ENCODE peak calls at places on chromosomes 16 and 17, in ten cellular contexts. C, N, A, J, E, R, Z, I, F and K are unnamed samples.
A peak's percentile ranks its signal among the peaks of the same experiment; 100 is the strongest.

GRCh38 chr17:78899361-78900260 is 3.4 kb downstream of the CEP295NL start:
- DNase-seq in C (peak; percentile 91), R (no peak), F (no peak), A (no peak), J (peak; percentile 63), I (no peak), Z (no peak), E (no peak), N (peak; percentile 48), K (no peak)

GRCh38 chr17:15513058-15513858 is 45.8 kb upstream of the CDRT4 start:
- DNase-seq in Z (no peak), E (no peak), R (no peak), J (no peak), F (no peak), N (no peak), C (no peak), I (no peak), A (no peak), K (no peak)

GRCh38 chr17:73365934-73366623 is 54.3 kb upstream of the CDC42EP4 start:
- DNase-seq in J (no peak), Z (no peak), R (no peak), E (no peak), N (peak; percentile 38), I (no peak), C (no peak), F (no peak), A (no peak), K (no peak)

GRCh38 chr17:51118330-51119195 is 2.1 kb downstream of the SPAG9 start:
- DNase-seq in N (peak; percentile 94), F (no peak), A (no peak), Z (no peak), I (no peak), E (no peak), C (peak; percentile 53), R (no peak), J (no peak), K (no peak)

GRCh38 chr17:12575641-12576040 is 90.0 kb upstream of the MYOCD start:
- DNase-seq in N (no peak), E (no peak), R (no peak), I (no peak), J (no peak), Z (no peak), C (no peak), F (no peak), A (no peak), K (no peak)

GRCh38 chr17:18920911-18921441 is 31.0 kb upstream of the SLC5A10 start:
- DNase-seq in I (peak; percentile 31), E (no peak), Z (no peak), R (no peak), F (no peak), C (no peak), N (no peak), J (no peak), A (no peak), K (no peak)

GRCh38 chr16:49594706-49595534 is 221.3 kb downstream of the C16orf78 start:
- DNase-seq in R (no peak), E (peak; percentile 50), A (no peak), N (no peak), C (peak; percentile 25), I (no peak), Z (no peak), J (no peak), F (no peak), K (no peak)

GRCh38 chr16:25679468-25680010 is 12.2 kb upstream of the HS3ST4 start:
- DNase-seq in E (no peak), N (no peak), C (no peak), I (no peak), F (no peak), J (no peak), Z (no peak), A (no peak), R (no peak), K (no peak)

GRCh38 chr17:2485543-2485942 is 26.1 kb downstream of the METTL16 start:
- DNase-seq in F (no peak), E (no peak), N (no peak), C (no peak), Z (no peak), I (no peak), J (peak; percentile 80), A (no peak), R (no peak), K (no peak)

GRCh38 chr16:50879873-50880695 is 138.2 kb downstream of the CYLD start:
- DNase-seq in N (peak; percentile 23), R (no peak), I (no peak), F (peak; percentile 58), E (no peak), A (peak; percentile 18), C (no peak), J (no peak), Z (no peak), K (no peak)

GRCh38 chr17:15119928-15120327 is 145.2 kb downstream of the PMP22 start:
- DNase-seq in I (no peak), J (no peak), Z (no peak), F (no peak), N (no peak), R (no peak), C (no peak), A (no peak), E (no peak), K (no peak)

GRCh38 chr17:705011-705410 is 9.6 kb downstream of the VPS53 start:
- DNase-seq in C (no peak), Z (no peak), E (no peak), I (no peak), J (no peak), N (no peak), R (no peak), A (no peak), F (no peak), K (no peak)

GRCh38 chr17:45948498-45948880 is 50.6 kb upstream of the STH start:
- DNase-seq in N (no peak), C (no peak), R (no peak), J (no peak), Z (no peak), F (no peak), I (no peak), E (no peak), A (no peak), K (no peak)

GRCh38 chr17:15444805-15445204 is 22.6 kb downstream of the CDRT4 start:
- DNase-seq in A (peak; percentile 50), C (no peak), J (no peak), I (no peak), F (no peak), Z (no peak), R (no peak), E (no peak), N (no peak), K (no peak)

GRCh38 chr16:75271441-75272096 is 20.1 kb upstream of the BCAR1 start:
- DNase-seq in J (peak; percentile 15), F (no peak), E (no peak), A (no peak), Z (no peak), N (no peak), R (no peak), I (no peak), C (no peak), K (no peak)

GRCh38 chr16:84724619-84725307 is 25.0 kb downstream of the USP10 start:
- DNase-seq in I (no peak), A (no peak), R (no peak), E (no peak), C (no peak), Z (no peak), N (no peak), J (no peak), F (no peak), K (no peak)

GRCh38 chr17:72732893-72733618 is 359.4 kb downstream of the SLC39A11 start:
- DNase-seq in A (no peak), R (no peak), N (no peak), E (no peak), Z (no peak), J (no peak), F (no peak), I (no peak), C (no peak), K (no peak)

GRCh38 chr17:7083592-7083991 is 3.5 kb upstream of the CLEC10A start:
- DNase-seq in N (no peak), E (no peak), R (no peak), Z (no peak), A (no peak), I (no peak), C (peak; percentile 4), F (no peak), J (no peak), K (no peak)

GRCh38 chr16:12573730-12574383 is 229.8 kb downstream of the CPPED1 start:
- DNase-seq in J (no peak), F (peak; percentile 71), Z (peak; percentile 52), N (no peak), C (peak; percentile 61), E (no peak), R (no peak), A (peak; percentile 74), I (no peak), K (no peak)

GRCh38 chr16:74607310-74607966 is 524 bp upstream of the GLG1 start:
- DNase-seq in N (no peak), J (peak; percentile 51), I (no peak), A (no peak), C (no peak), R (no peak), E (no peak), F (no peak), Z (no peak), K (no peak)

GRCh38 chr16:68347605-68348004 is 36.8 kb downstream of the PRMT7 start:
- DNase-seq in J (no peak), E (no peak), C (no peak), A (no peak), F (no peak), R (no peak), I (no peak), N (no peak), Z (no peak), K (no peak)

GRCh38 chr17:74646231-74646630 is 22.7 kb upstream of the CD300E start:
- DNase-seq in J (no peak), R (no peak), F (no peak), N (no peak), Z (peak; percentile 54), A (no peak), I (no peak), C (no peak), E (no peak), K (no peak)
- TF ChIP-seq CTCF in J (peak; percentile 45), R (no peak), F (no peak), N (peak; percentile 19), Z (peak; percentile 75), A (no peak), I (peak; percentile 28), C (no peak), E (no peak), K (no peak)

GRCh38 chr16:88936008-88936912 is 40.7 kb downstream of the CBFA2T3 start:
- DNase-seq in E (no peak), J (peak; percentile 58), A (no peak), N (peak; percentile 52), F (no peak), C (no peak), I (peak; percentile 75), Z (no peak), R (no peak), K (no peak)
- TF ChIP-seq CTCF in E (no peak), J (peak; percentile 36), A (no peak), N (peak; percentile 13), F (no peak), C (no peak), I (peak; percentile 33), Z (no peak), R (no peak), K (no peak)

GRCh38 chr17:28706471-28707338 is 5.0 kb downstream of the PROCA1 start:
- DNase-seq in Z (no peak), J (no peak), R (no peak), F (no peak), N (no peak), C (no peak), I (no peak), E (no peak), A (no peak), K (no peak)
- TF ChIP-seq CTCF in Z (no peak), J (no peak), R (no peak), F (no peak), N (no peak), C (no peak), I (no peak), E (no peak), A (no peak), K (no peak)

GRCh38 chr17:75856062-75856681 is 1.0 kb upstream of the WBP2 start:
- DNase-seq in A (no peak), F (no peak), C (peak; percentile 71), E (no peak), N (peak; percentile 49), Z (no peak), J (peak; percentile 56), I (peak; percentile 66), R (no peak), K (no peak)
- TF ChIP-seq CTCF in A (no peak), F (peak; percentile 38), C (no peak), E (no peak), N (peak; percentile 9), Z (peak; percentile 5), J (peak; percentile 52), I (no peak), R (no peak), K (no peak)